ENCODE peak calls at places on chromosomes 7 and 10, in five cellular contexts. T, O, U, Z and N are unnamed samples.

GRCh38 chr7:19442016-19442785 is 266.6 kb downstream of the POLR1F start:
- DNase-seq in Z (peak), T (peak), O (peak), U (no peak), N (peak)

GRCh38 chr10:99667108-99667751 is 7.9 kb downstream of the ENTPD7 start:
- DNase-seq in Z (peak), O (no peak), T (peak), U (no peak), N (peak)

GRCh38 chr7:4806983-4807625 is 31.7 kb downstream of the AP5Z1 start:
- DNase-seq in T (no peak), O (no peak), U (peak), Z (no peak), N (no peak)

GRCh38 chr10:70856454-70856853 is 31.9 kb downstream of the PCBD1 start:
- DNase-seq in O (no peak), T (no peak), Z (peak), U (no peak), N (no peak)

GRCh38 chr10:132152896-132153580 is 33.7 kb upstream of the DPYSL4 start:
- DNase-seq in U (no peak), O (no peak), T (no peak), Z (no peak), N (no peak)

GRCh38 chr10:82934429-82934828 is 1059.4 kb downstream of the NRG3 start:
- DNase-seq in T (no peak), U (no peak), O (peak), Z (no peak), N (no peak)

GRCh38 chr10:20363666-20364065 is 533.4 kb downstream of the NEBL start:
- DNase-seq in O (no peak), T (no peak), Z (no peak), U (no peak), N (no peak)

GRCh38 chr10:118272090-118272775 is 69.9 kb downstream of the FAM204A start:
- DNase-seq in O (no peak), T (peak), U (no peak), Z (peak), N (no peak)

GRCh38 chr7:5595545-5596045 is 172.0 kb upstream of the TNRC18 start:
- DNase-seq in O (no peak), Z (peak), T (peak), U (no peak), N (peak)

GRCh38 chr7:131890191-131890590 is 333.8 kb upstream of the PODXL start:
- DNase-seq in U (no peak), T (no peak), Z (no peak), O (no peak), N (no peak)

GRCh38 chr7:128876978-128877755 is 14.5 kb downstream of the ATP6V1F start:
- DNase-seq in U (peak), T (no peak), O (no peak), Z (no peak), N (no peak)

GRCh38 chr10:8962249-8962648 is 907.8 kb downstream of the GATA3 start:
- DNase-seq in Z (no peak), T (no peak), O (no peak), U (no peak), N (no peak)

GRCh38 chr7:92843034-92843760 is 6.8 kb upstream of the CDK6 start:
- DNase-seq in T (no peak), U (no peak), Z (peak), O (no peak), N (peak)

GRCh38 chr10:12412671-12413368 is 63.5 kb downstream of the CAMK1D start:
- DNase-seq in O (no peak), Z (no peak), U (no peak), T (no peak), N (no peak)

GRCh38 chr7:42618649-42619315 is 293.1 kb downstream of the C7orf25 start:
- DNase-seq in U (no peak), T (no peak), Z (no peak), O (no peak), N (no peak)

GRCh38 chr10:30433286-30433778 is 652 bp upstream of the MAP3K8 start:
- DNase-seq in T (peak), O (peak), U (peak), Z (peak), N (peak)

GRCh38 chr7:101688183-101688831 is 59.2 kb upstream of the MYL10 start:
- DNase-seq in Z (peak), U (peak), O (peak), T (peak), N (peak)

GRCh38 chr10:75254739-75255138 is 19.0 kb upstream of the COMTD1 start:
- DNase-seq in U (no peak), O (no peak), T (no peak), Z (no peak), N (no peak)

GRCh38 chr10:6642881-6643280 is 62.8 kb upstream of the PRKCQ start:
- DNase-seq in Z (no peak), T (no peak), U (no peak), O (no peak), N (no peak)

GRCh38 chr10:88401671-88402347 is 181.3 kb downstream of the RNLS start:
- DNase-seq in Z (peak), T (peak), O (no peak), U (no peak), N (peak)

GRCh38 chr7:150524018-150524417 is 9.3 kb downstream of the GIMAP7 start:
- DNase-seq in Z (no peak), T (no peak), O (no peak), U (no peak), N (no peak)

GRCh38 chr10:110820321-110820814 is 51.4 kb upstream of the PDCD4 start:
- DNase-seq in T (no peak), Z (no peak), O (no peak), U (no peak), N (no peak)

GRCh38 chr7:150340875-150341262 is 560 bp downstream of the RARRES2 start:
- DNase-seq in O (no peak), Z (no peak), U (no peak), T (no peak), N (no peak)

GRCh38 chr10:100311307-100311706 is 18.7 kb downstream of the PKD2L1 start:
- DNase-seq in Z (no peak), T (no peak), U (no peak), O (no peak), N (no peak)

GRCh38 chr7:28725911-28726310 is 232.2 kb downstream of the TRIL start:
- DNase-seq in U (no peak), T (no peak), O (no peak), Z (no peak), N (no peak)

GRCh38 chr7:102431617-102432298 is 1.6 kb upstream of the ORAI2 start:
- DNase-seq in Z (no peak), U (no peak), O (peak), T (no peak), N (no peak)

GRCh38 chr7:1741751-1742554 is 71.9 kb downstream of the ELFN1 start:
- DNase-seq in T (no peak), O (no peak), U (no peak), Z (no peak), N (no peak)

GRCh38 chr10:24009115-24009514 is 199.8 kb upstream of the KIAA1217 start:
- DNase-seq in U (no peak), O (no peak), Z (no peak), T (no peak), N (no peak)

GRCh38 chr7:18420758-18421157 is 74.8 kb upstream of the HDAC9 start:
- DNase-seq in O (no peak), U (no peak), Z (peak), T (no peak), N (no peak)

GRCh38 chr7:20365486-20365885 is 34.8 kb downstream of the ITGB8 start:
- DNase-seq in U (no peak), O (no peak), T (no peak), Z (no peak), N (no peak)

GRCh38 chr10:22986771-22987542 is 59.1 kb downstream of the ARMC3 start:
- DNase-seq in U (no peak), Z (peak), T (peak), O (no peak), N (peak)

GRCh38 chr10:122468923-122469781 is 7.8 kb downstream of the HTRA1 start:
- DNase-seq in T (peak), Z (peak), U (no peak), O (no peak), N (peak)

GRCh38 chr10:112141297-112141696 is 42.3 kb downstream of the GPAM start:
- DNase-seq in T (no peak), U (no peak), Z (no peak), O (no peak), N (no peak)